ENCODE peak calls at places on chromosomes 6 and 20, in four cellular contexts. Y is Ammon's horn, P is kidney glomerular epithelial cell, R is thyroid gland. K is an unnamed sample.

GRCh38 chr6:3409699-3410384 is 47.0 kb downstream of the SLC22A23 start:
- DNase-seq in Y (no peak), P (peak), R (peak), K (no peak)

GRCh38 chr6:21593927-21594421 is 423 bp downstream of the SOX4 start:
- DNase-seq in Y (peak), P (no peak), R (peak), K (no peak)

GRCh38 chr6:150586850-150587359 is 12.8 kb upstream of the PLEKHG1 start:
- DNase-seq in Y (peak), P (no peak), R (no peak), K (no peak)

GRCh38 chr20:61118429-61119224 is 133.4 kb upstream of the CDH4 start:
- DNase-seq in Y (no peak), P (no peak), R (no peak), K (no peak)

GRCh38 chr6:110037726-110038295 is 59.7 kb downstream of the GPR6 start:
- DNase-seq in Y (no peak), P (no peak), R (no peak), K (no peak)

GRCh38 chr6:136506124-136506799 is 44.0 kb downstream of the MAP7 start:
- DNase-seq in Y (no peak), P (no peak), R (no peak), K (no peak)

GRCh38 chr20:8454137-8454712 is 322.2 kb downstream of the PLCB1 start:
- DNase-seq in Y (peak), P (peak), R (no peak), K (peak)

GRCh38 chr6:36752187-36752885 is 54.7 kb downstream of the RAB44 start:
- DNase-seq in Y (no peak), P (no peak), R (peak), K (no peak)

GRCh38 chr6:93684339-93684738 is 265.0 kb upstream of the EPHA7 start:
- DNase-seq in Y (no peak), P (no peak), R (no peak), K (no peak)

GRCh38 chr6:55101157-55101556 is 73.2 kb upstream of the HCRTR2 start:
- DNase-seq in Y (no peak), P (no peak), R (no peak), K (no peak)

GRCh38 chr6:127192911-127193503 is 73.7 kb upstream of the RNF146 start:
- DNase-seq in Y (no peak), P (no peak), R (no peak), K (no peak)